ENCODE peak calls at places on chromosomes 1 and 21, in four cellular contexts. L, T, Y and Z are unnamed samples.

GRCh38 chr1:48560577-48560976 is 88.6 kb upstream of the SPATA6 start:
- DNase-seq in L (no peak), T (no peak), Y (no peak), Z (no peak)

GRCh38 chr1:229863651-229864545 is 203.1 kb upstream of the GALNT2 start:
- DNase-seq in Y (no peak), L (no peak), T (no peak), Z (peak; percentile 6)

GRCh38 chr1:20373764-20374163 is 83.1 kb downstream of the VWA5B1 start:
- DNase-seq in L (no peak), T (no peak), Y (no peak), Z (no peak)

GRCh38 chr1:145782166-145783099 is 41.5 kb downstream of the RNF115 start:
- DNase-seq in T (no peak), L (no peak), Y (no peak), Z (no peak)

GRCh38 chr1:233240839-233241682 is 54.5 kb downstream of the PCNX2 start:
- DNase-seq in L (no peak), Y (no peak), T (peak; percentile 2), Z (peak; percentile 63)

GRCh38 chr1:243946946-243947345 is 96.9 kb upstream of the AKT3 start:
- DNase-seq in T (no peak), Y (peak; percentile 6), L (no peak), Z (no peak)

GRCh38 chr21:46637952-46638746 is 2.7 kb downstream of the PRMT2 start:
- DNase-seq in L (no peak), Y (no peak), T (no peak), Z (no peak)

GRCh38 chr1:27302612-27303011 is 19.4 kb upstream of the TMEM222 start:
- DNase-seq in T (no peak), Y (no peak), L (no peak), Z (no peak)

GRCh38 chr1:111481387-111482221 is 7.8 kb downstream of the C1orf162 start:
- DNase-seq in T (peak; percentile 62), Y (peak; percentile 29), L (no peak), Z (peak; percentile 46)

GRCh38 chr21:46509760-46510159 is 51.1 kb downstream of the DIP2A start:
- DNase-seq in T (no peak), Y (no peak), L (no peak), Z (no peak)

GRCh38 chr1:6803357-6803756 is 18.1 kb downstream of the CAMTA1 start:
- DNase-seq in T (no peak), L (no peak), Y (no peak), Z (no peak)

GRCh38 chr1:219444469-219444868 is 168.4 kb downstream of the ZC3H11B start:
- DNase-seq in Y (no peak), L (no peak), T (no peak), Z (no peak)

GRCh38 chr21:36319767-36320420 is at the start of gene MORC3:
- DNase-seq in T (peak; percentile 100), Y (peak; percentile 97), L (peak; percentile 98), Z (peak; percentile 99)

GRCh38 chr1:25771246-25772114 is 28.5 kb upstream of the SELENON start:
- DNase-seq in T (no peak), Y (no peak), L (no peak), Z (peak; percentile 78)

GRCh38 chr1:170823120-170823519 is 112.2 kb upstream of the MROH9 start:
- DNase-seq in T (no peak), Y (no peak), L (no peak), Z (no peak)

GRCh38 chr1:91846007-91846620 is 39.8 kb downstream of the TGFBR3 start:
- DNase-seq in Y (no peak), L (no peak), T (peak; percentile 93), Z (no peak)

GRCh38 chr1:234841710-234842231 is 231.8 kb upstream of the IRF2BP2 start:
- DNase-seq in T (no peak), L (no peak), Y (no peak), Z (no peak)

GRCh38 chr1:45258059-45258650 is 51.8 kb upstream of the ZSWIM5 start:
- DNase-seq in T (no peak), Y (no peak), L (no peak), Z (no peak)

GRCh38 chr1:27872059-27872801 is at the start of gene THEMIS2:
- DNase-seq in L (peak; percentile 74), T (no peak), Y (peak; percentile 79), Z (peak; percentile 35)

GRCh38 chr1:170426596-170426995 is 105.4 kb upstream of the GORAB start:
- DNase-seq in L (no peak), T (no peak), Y (no peak), Z (no peak)

GRCh38 chr21:43894206-43894577 is 29.2 kb downstream of the AGPAT3 start:
- DNase-seq in T (no peak), Y (no peak), L (no peak), Z (no peak)

GRCh38 chr1:66758247-66758755 is 6.0 kb downstream of the DYNLT5 start:
- DNase-seq in L (no peak), Y (no peak), T (no peak), Z (no peak)